ENCODE peak calls at places on chromosomes 7 and 10, in seven cellular contexts. One of them, this sample, is unnamed.

GRCh38 chr7:128259131-128260056 is 18.3 kb downstream of the LEP start:
- DNase-seq in HCT116: peak
- DNase-seq in thyroid gland: peak
- DNase-seq in esophagus squamous epithelium: no peak
- DNase-seq in suprapubic skin: peak
- DNase-seq in breast epithelium: no peak
- DNase-seq in adrenal gland: no peak
- DNase-seq in this sample: no peak

GRCh38 chr7:137992042-137992737 is 9.7 kb downstream of the CREB3L2 start:
- DNase-seq in thyroid gland: no peak
- DNase-seq in suprapubic skin: no peak
- DNase-seq in esophagus squamous epithelium: no peak
- DNase-seq in HCT116: no peak
- DNase-seq in adrenal gland: no peak
- DNase-seq in breast epithelium: no peak
- DNase-seq in this sample: no peak

GRCh38 chr7:100867796-100868485 is 754 bp downstream of the TRIP6 start:
- DNase-seq in breast epithelium: no peak
- DNase-seq in HCT116: no peak
- DNase-seq in esophagus squamous epithelium: no peak
- DNase-seq in thyroid gland: peak
- DNase-seq in adrenal gland: no peak
- DNase-seq in suprapubic skin: no peak
- DNase-seq in this sample: no peak

GRCh38 chr10:34715511-34716187 is 99.4 kb downstream of the PARD3 start:
- DNase-seq in breast epithelium: no peak
- DNase-seq in thyroid gland: no peak
- DNase-seq in HCT116: no peak
- DNase-seq in suprapubic skin: no peak
- DNase-seq in esophagus squamous epithelium: no peak
- DNase-seq in adrenal gland: no peak
- DNase-seq in this sample: no peak

GRCh38 chr10:24723788-24724380 is at the start of gene ARHGAP21:
- DNase-seq in breast epithelium: peak
- DNase-seq in thyroid gland: peak
- DNase-seq in adrenal gland: peak
- DNase-seq in HCT116: no peak
- DNase-seq in suprapubic skin: peak
- DNase-seq in esophagus squamous epithelium: no peak
- DNase-seq in this sample: peak

GRCh38 chr7:424961-425793 is 94.5 kb downstream of the PDGFA start:
- DNase-seq in thyroid gland: no peak
- DNase-seq in esophagus squamous epithelium: no peak
- DNase-seq in HCT116: no peak
- DNase-seq in breast epithelium: no peak
- DNase-seq in suprapubic skin: no peak
- DNase-seq in adrenal gland: no peak
- DNase-seq in this sample: no peak

GRCh38 chr7:115328018-115328417 is 406.1 kb downstream of the MDFIC start:
- DNase-seq in esophagus squamous epithelium: no peak
- DNase-seq in thyroid gland: no peak
- DNase-seq in breast epithelium: no peak
- DNase-seq in suprapubic skin: no peak
- DNase-seq in adrenal gland: no peak
- DNase-seq in HCT116: no peak
- DNase-seq in this sample: no peak

GRCh38 chr10:69898524-69898923 is 96.8 kb downstream of the COL13A1 start:
- DNase-seq in esophagus squamous epithelium: no peak
- DNase-seq in HCT116: no peak
- DNase-seq in suprapubic skin: no peak
- DNase-seq in adrenal gland: no peak
- DNase-seq in breast epithelium: no peak
- DNase-seq in thyroid gland: no peak
- DNase-seq in this sample: no peak

GRCh38 chr10:70222340-70222794 is 10.9 kb downstream of the PPA1 start:
- DNase-seq in suprapubic skin: no peak
- DNase-seq in breast epithelium: peak
- DNase-seq in thyroid gland: no peak
- DNase-seq in HCT116: peak
- DNase-seq in esophagus squamous epithelium: no peak
- DNase-seq in adrenal gland: no peak
- DNase-seq in this sample: no peak

GRCh38 chr7:47449810-47450586 is 131.9 kb downstream of the TNS3 start:
- DNase-seq in breast epithelium: no peak
- DNase-seq in adrenal gland: no peak
- DNase-seq in thyroid gland: peak
- DNase-seq in esophagus squamous epithelium: no peak
- DNase-seq in suprapubic skin: no peak
- DNase-seq in HCT116: no peak
- DNase-seq in this sample: no peak

GRCh38 chr7:116525298-116525912 is 569 bp downstream of the CAV1 start:
- DNase-seq in adrenal gland: peak
- DNase-seq in thyroid gland: peak
- DNase-seq in suprapubic skin: peak
- DNase-seq in breast epithelium: peak
- DNase-seq in HCT116: no peak
- DNase-seq in esophagus squamous epithelium: no peak
- DNase-seq in this sample: peak

GRCh38 chr7:132433286-132433685 is 143.0 kb downstream of the PLXNA4 start:
- DNase-seq in HCT116: no peak
- DNase-seq in adrenal gland: no peak
- DNase-seq in thyroid gland: no peak
- DNase-seq in suprapubic skin: no peak
- DNase-seq in breast epithelium: no peak
- DNase-seq in esophagus squamous epithelium: no peak
- DNase-seq in this sample: no peak

GRCh38 chr7:157189405-157189804 is 50.7 kb downstream of the UBE3C start:
- DNase-seq in thyroid gland: no peak
- DNase-seq in breast epithelium: no peak
- DNase-seq in esophagus squamous epithelium: no peak
- DNase-seq in HCT116: no peak
- DNase-seq in adrenal gland: no peak
- DNase-seq in suprapubic skin: no peak
- DNase-seq in this sample: no peak

GRCh38 chr10:71975891-71976725 is 11.9 kb downstream of the CHST3 start:
- DNase-seq in esophagus squamous epithelium: no peak
- DNase-seq in breast epithelium: peak
- DNase-seq in HCT116: peak
- DNase-seq in suprapubic skin: no peak
- DNase-seq in adrenal gland: peak
- DNase-seq in thyroid gland: peak
- DNase-seq in this sample: peak
- TF ChIP-seq POLR2A in esophagus squamous epithelium: no peak
- TF ChIP-seq POLR2A in breast epithelium: no peak
- TF ChIP-seq POLR2A in HCT116: no peak
- TF ChIP-seq POLR2A in suprapubic skin: no peak
- TF ChIP-seq POLR2A in adrenal gland: peak
- TF ChIP-seq POLR2A in thyroid gland: no peak
- TF ChIP-seq POLR2A in this sample: no peak

GRCh38 chr7:151696738-151697514 is 177.2 kb upstream of the RHEB start:
- DNase-seq in adrenal gland: no peak
- DNase-seq in suprapubic skin: peak
- DNase-seq in breast epithelium: no peak
- DNase-seq in thyroid gland: no peak
- DNase-seq in esophagus squamous epithelium: no peak
- DNase-seq in HCT116: no peak
- DNase-seq in this sample: no peak
- TF ChIP-seq POLR2A in adrenal gland: no peak
- TF ChIP-seq POLR2A in suprapubic skin: no peak
- TF ChIP-seq POLR2A in breast epithelium: no peak
- TF ChIP-seq POLR2A in thyroid gland: no peak
- TF ChIP-seq POLR2A in esophagus squamous epithelium: no peak
- TF ChIP-seq POLR2A in HCT116: no peak
- TF ChIP-seq POLR2A in this sample: no peak

GRCh38 chr7:69389220-69389619 is 209.1 kb upstream of the AUTS2 start:
- DNase-seq in adrenal gland: no peak
- DNase-seq in HCT116: no peak
- DNase-seq in suprapubic skin: peak
- DNase-seq in thyroid gland: no peak
- DNase-seq in breast epithelium: no peak
- DNase-seq in esophagus squamous epithelium: no peak
- DNase-seq in this sample: no peak

GRCh38 chr7:69399038-69399800 is 199.1 kb upstream of the AUTS2 start:
- DNase-seq in esophagus squamous epithelium: no peak
- DNase-seq in thyroid gland: no peak
- DNase-seq in suprapubic skin: peak
- DNase-seq in breast epithelium: no peak
- DNase-seq in adrenal gland: peak
- DNase-seq in HCT116: no peak
- DNase-seq in this sample: no peak

GRCh38 chr7:69395072-69395714 is 203.1 kb upstream of the AUTS2 start:
- DNase-seq in HCT116: no peak
- DNase-seq in thyroid gland: no peak
- DNase-seq in breast epithelium: no peak
- DNase-seq in esophagus squamous epithelium: no peak
- DNase-seq in suprapubic skin: peak
- DNase-seq in adrenal gland: no peak
- DNase-seq in this sample: no peak
- TF ChIP-seq POLR2A in HCT116: no peak
- TF ChIP-seq POLR2A in thyroid gland: no peak
- TF ChIP-seq POLR2A in breast epithelium: no peak
- TF ChIP-seq POLR2A in esophagus squamous epithelium: no peak
- TF ChIP-seq POLR2A in suprapubic skin: no peak
- TF ChIP-seq POLR2A in adrenal gland: no peak
- TF ChIP-seq POLR2A in this sample: no peak

DNA sequence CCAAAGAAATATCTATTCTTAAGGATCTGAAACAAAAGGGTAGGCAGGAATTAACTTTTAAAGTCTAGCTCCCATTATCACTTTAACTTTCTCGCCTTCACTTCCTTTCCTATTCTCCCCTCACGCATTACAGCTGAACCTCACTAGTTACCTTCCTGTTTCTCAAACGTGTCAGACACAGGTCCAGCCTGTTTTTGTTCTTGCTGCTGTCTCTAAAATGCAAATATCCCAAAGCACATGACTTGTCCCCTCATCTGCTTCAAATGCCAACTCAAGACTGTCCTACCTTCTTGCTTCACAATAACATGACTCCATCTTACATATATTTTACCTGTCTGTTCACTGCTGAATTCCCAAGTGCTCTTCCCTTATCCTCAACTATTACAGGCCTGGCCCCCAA is 17.6 kb downstream of the ZDHHC6 start:
- DNase-seq in adrenal gland: no peak
- DNase-seq in thyroid gland: no peak
- DNase-seq in suprapubic skin: no peak
- DNase-seq in esophagus squamous epithelium: no peak
- DNase-seq in HCT116: no peak
- DNase-seq in breast epithelium: no peak
- DNase-seq in this sample: no peak
- TF ChIP-seq POLR2A in adrenal gland: no peak
- TF ChIP-seq POLR2A in thyroid gland: no peak
- TF ChIP-seq POLR2A in suprapubic skin: no peak
- TF ChIP-seq POLR2A in esophagus squamous epithelium: no peak
- TF ChIP-seq POLR2A in HCT116: no peak
- TF ChIP-seq POLR2A in breast epithelium: no peak
- TF ChIP-seq POLR2A in this sample: no peak